ENCODE peak calls at places on chromosomes 13 and 19, in ten cellular contexts. R, U, L, N, K, G, F, C, I and O are unnamed samples.

GRCh38 chr13:28983661-28984060 is 163.5 kb downstream of the MTUS2 start:
- DNase-seq in R (no peak), U (no peak), L (no peak), N (no peak), K (no peak), G (no peak), F (no peak), C (no peak), I (no peak), O (no peak)

GRCh38 chr19:15291089-15291488 is 41.2 kb downstream of the BRD4 start:
- DNase-seq in R (no peak), U (peak; percentile 41), L (peak; percentile 77), N (peak; percentile 42), K (no peak), G (no peak), F (peak; percentile 59), C (no peak), I (no peak), O (no peak)

GRCh38 chr13:79989251-79989661 is 351.7 kb downstream of the SPRY2 start:
- DNase-seq in R (no peak), U (peak; percentile 46), L (peak; percentile 78), N (peak; percentile 22), K (no peak), G (no peak), F (no peak), C (no peak), I (no peak), O (no peak)

GRCh38 chr13:35256459-35257148 is 219.9 kb downstream of the MAB21L1 start:
- DNase-seq in R (no peak), U (no peak), L (no peak), N (no peak), K (no peak), G (no peak), F (no peak), C (no peak), I (no peak), O (no peak)

GRCh38 chr19:49442354-49442753 is 1.0 kb upstream of the SLC17A7 start:
- DNase-seq in R (no peak), U (peak; percentile 35), L (peak; percentile 36), N (no peak), K (no peak), G (peak; percentile 28), F (no peak), C (no peak), I (no peak), O (no peak)

GRCh38 chr13:36211567-36211966 is 2.8 kb downstream of the SOHLH2 start:
- DNase-seq in R (no peak), U (no peak), L (no peak), N (no peak), K (no peak), G (no peak), F (no peak), C (no peak), I (peak; percentile 93), O (no peak)

GRCh38 chr19:37654525-37654832 is 786 bp downstream of the ZFP30 start:
- DNase-seq in R (no peak), U (peak; percentile 31), L (peak; percentile 56), N (no peak), K (no peak), G (no peak), F (peak; percentile 51), C (no peak), I (no peak), O (no peak)

GRCh38 chr13:75704942-75705320 is 68.8 kb downstream of the LMO7 start:
- DNase-seq in R (peak; percentile 59), U (peak; percentile 44), L (no peak), N (no peak), K (no peak), G (no peak), F (no peak), C (no peak), I (no peak), O (peak; percentile 62)

GRCh38 chr13:85405316-85405897 is 393.8 kb downstream of the SLITRK6 start:
- DNase-seq in R (no peak), U (no peak), L (no peak), N (no peak), K (peak; percentile 39), G (no peak), F (no peak), C (no peak), I (no peak), O (no peak)

GRCh38 chr13:113650275-113650674 is 7.7 kb downstream of the ATP4B start:
- DNase-seq in R (no peak), U (no peak), L (no peak), N (no peak), K (no peak), G (no peak), F (no peak), C (peak; percentile 24), I (no peak), O (no peak)

GRCh38 chr19:366205-366783 is 21.7 kb upstream of the MIER2 start:
- DNase-seq in R (no peak), U (no peak), L (no peak), N (no peak), K (no peak), G (no peak), F (no peak), C (no peak), I (no peak), O (no peak)

GRCh38 chr19:33861950-33862349 is 65.3 kb downstream of the KCTD15 start:
- DNase-seq in R (peak; percentile 19), U (no peak), L (no peak), N (no peak), K (no peak), G (no peak), F (no peak), C (peak; percentile 19), I (no peak), O (no peak)

GRCh38 chr13:109093988-109094387 is 464.6 kb downstream of the MYO16 start:
- DNase-seq in R (no peak), U (no peak), L (no peak), N (peak; percentile 39), K (no peak), G (no peak), F (no peak), C (no peak), I (no peak), O (no peak)

GRCh38 chr19:1206733-1207301 is 1.2 kb downstream of the STK11 start:
- DNase-seq in R (no peak), U (no peak), L (peak; percentile 41), N (no peak), K (no peak), G (peak; percentile 43), F (peak; percentile 40), C (no peak), I (no peak), O (no peak)

GRCh38 chr13:27341616-27342015 is 71.0 kb downstream of the RASL11A start:
- DNase-seq in R (no peak), U (peak; percentile 5), L (no peak), N (no peak), K (no peak), G (no peak), F (no peak), C (no peak), I (no peak), O (no peak)

GRCh38 chr13:26855921-26856320 is 95.3 kb upstream of the GPR12 start:
- DNase-seq in R (no peak), U (no peak), L (no peak), N (no peak), K (peak; percentile 36), G (no peak), F (no peak), C (no peak), I (no peak), O (no peak)

GRCh38 chr13:67518785-67519184 is 288.6 kb upstream of the PCDH9 start:
- DNase-seq in R (no peak), U (no peak), L (no peak), N (no peak), K (no peak), G (no peak), F (peak; percentile 9), C (no peak), I (no peak), O (no peak)